ENCODE peak calls at places on chromosome 2, in eight cellular contexts. One of them, this sample, is unnamed.

GRCh38 chr2:85255813-85256581 is 71.8 kb downstream of the TGOLN2 start:
- DNase-seq in amniotic epithelial cell: peak
- DNase-seq in K562: no peak
- DNase-seq in NCI-H69: no peak
- DNase-seq in IMR-90: peak
- DNase-seq in fibroblast of the aortic adventitia: peak
- DNase-seq in substantia nigra: peak
- DNase-seq in stimulated activated naive CD4-positive, alpha-beta T cell: no peak
- DNase-seq in this sample: no peak

GRCh38 chr2:46812381-46813024 is 103.1 kb downstream of the MCFD2 start:
- DNase-seq in K562: no peak
- DNase-seq in fibroblast of the aortic adventitia: peak
- DNase-seq in substantia nigra: no peak
- DNase-seq in IMR-90: peak
- DNase-seq in amniotic epithelial cell: peak
- DNase-seq in stimulated activated naive CD4-positive, alpha-beta T cell: no peak
- DNase-seq in NCI-H69: peak
- DNase-seq in this sample: no peak

GRCh38 chr2:127044165-127044718 is 62.7 kb downstream of the BIN1 start:
- DNase-seq in IMR-90: no peak
- DNase-seq in stimulated activated naive CD4-positive, alpha-beta T cell: no peak
- DNase-seq in substantia nigra: no peak
- DNase-seq in fibroblast of the aortic adventitia: no peak
- DNase-seq in amniotic epithelial cell: no peak
- DNase-seq in K562: no peak
- DNase-seq in NCI-H69: no peak
- DNase-seq in this sample: no peak

GRCh38 chr2:128519517-128520215 is 201.0 kb upstream of the HS6ST1 start:
- DNase-seq in IMR-90: no peak
- DNase-seq in fibroblast of the aortic adventitia: no peak
- DNase-seq in stimulated activated naive CD4-positive, alpha-beta T cell: no peak
- DNase-seq in amniotic epithelial cell: no peak
- DNase-seq in substantia nigra: no peak
- DNase-seq in NCI-H69: no peak
- DNase-seq in K562: no peak
- DNase-seq in this sample: no peak

GRCh38 chr2:15042824-15043223 is 410.3 kb downstream of the LRATD1 start:
- DNase-seq in K562: no peak
- DNase-seq in stimulated activated naive CD4-positive, alpha-beta T cell: no peak
- DNase-seq in substantia nigra: no peak
- DNase-seq in amniotic epithelial cell: no peak
- DNase-seq in fibroblast of the aortic adventitia: peak
- DNase-seq in IMR-90: peak
- DNase-seq in NCI-H69: no peak
- DNase-seq in this sample: no peak

GRCh38 chr2:6845903-6846302 is 19.8 kb downstream of the CMPK2 start:
- DNase-seq in fibroblast of the aortic adventitia: peak
- DNase-seq in NCI-H69: no peak
- DNase-seq in stimulated activated naive CD4-positive, alpha-beta T cell: no peak
- DNase-seq in substantia nigra: no peak
- DNase-seq in K562: no peak
- DNase-seq in amniotic epithelial cell: no peak
- DNase-seq in IMR-90: no peak
- DNase-seq in this sample: no peak

GRCh38 chr2:78431241-78431640 is 594.3 kb upstream of the REG3G start:
- DNase-seq in substantia nigra: no peak
- DNase-seq in K562: no peak
- DNase-seq in amniotic epithelial cell: no peak
- DNase-seq in fibroblast of the aortic adventitia: no peak
- DNase-seq in stimulated activated naive CD4-positive, alpha-beta T cell: no peak
- DNase-seq in NCI-H69: no peak
- DNase-seq in IMR-90: no peak
- DNase-seq in this sample: no peak

GRCh38 chr2:141021611-141022010 is 1109.2 kb downstream of the LRP1B start:
- DNase-seq in stimulated activated naive CD4-positive, alpha-beta T cell: no peak
- DNase-seq in fibroblast of the aortic adventitia: no peak
- DNase-seq in substantia nigra: no peak
- DNase-seq in K562: no peak
- DNase-seq in IMR-90: peak
- DNase-seq in NCI-H69: no peak
- DNase-seq in amniotic epithelial cell: peak
- DNase-seq in this sample: no peak

GRCh38 chr2:174574657-174575056 is 22.9 kb downstream of the WIPF1 start:
- DNase-seq in IMR-90: peak
- DNase-seq in substantia nigra: no peak
- DNase-seq in NCI-H69: no peak
- DNase-seq in stimulated activated naive CD4-positive, alpha-beta T cell: no peak
- DNase-seq in K562: no peak
- DNase-seq in fibroblast of the aortic adventitia: peak
- DNase-seq in amniotic epithelial cell: no peak
- DNase-seq in this sample: no peak

GRCh38 chr2:36570416-36570815 is 27.6 kb downstream of the FEZ2 start:
- DNase-seq in stimulated activated naive CD4-positive, alpha-beta T cell: no peak
- DNase-seq in fibroblast of the aortic adventitia: peak
- DNase-seq in amniotic epithelial cell: peak
- DNase-seq in IMR-90: peak
- DNase-seq in NCI-H69: no peak
- DNase-seq in substantia nigra: no peak
- DNase-seq in K562: no peak
- DNase-seq in this sample: no peak

GRCh38 chr2:223041527-223042109 is 10.4 kb upstream of the KCNE4 start:
- DNase-seq in stimulated activated naive CD4-positive, alpha-beta T cell: no peak
- DNase-seq in substantia nigra: no peak
- DNase-seq in K562: peak
- DNase-seq in amniotic epithelial cell: peak
- DNase-seq in IMR-90: peak
- DNase-seq in fibroblast of the aortic adventitia: peak
- DNase-seq in NCI-H69: peak
- DNase-seq in this sample: no peak

GRCh38 chr2:46216213-46216612 is 81.0 kb upstream of the EPAS1 start:
- DNase-seq in IMR-90: peak
- DNase-seq in NCI-H69: no peak
- DNase-seq in K562: no peak
- DNase-seq in substantia nigra: no peak
- DNase-seq in amniotic epithelial cell: peak
- DNase-seq in stimulated activated naive CD4-positive, alpha-beta T cell: no peak
- DNase-seq in fibroblast of the aortic adventitia: peak
- DNase-seq in this sample: no peak

GRCh38 chr2:42133771-42134195 is 35.4 kb upstream of the EML4 start:
- DNase-seq in fibroblast of the aortic adventitia: no peak
- DNase-seq in IMR-90: no peak
- DNase-seq in K562: no peak
- DNase-seq in stimulated activated naive CD4-positive, alpha-beta T cell: no peak
- DNase-seq in NCI-H69: no peak
- DNase-seq in amniotic epithelial cell: no peak
- DNase-seq in substantia nigra: no peak
- DNase-seq in this sample: no peak

GRCh38 chr2:38581193-38582147 is 21.3 kb downstream of the HNRNPLL start:
- DNase-seq in K562: peak
- DNase-seq in fibroblast of the aortic adventitia: peak
- DNase-seq in IMR-90: peak
- DNase-seq in amniotic epithelial cell: peak
- DNase-seq in NCI-H69: peak
- DNase-seq in substantia nigra: peak
- DNase-seq in stimulated activated naive CD4-positive, alpha-beta T cell: peak
- DNase-seq in this sample: peak

GRCh38 chr2:235634435-235635152 is 140.8 kb downstream of the AGAP1 start:
- DNase-seq in IMR-90: peak
- DNase-seq in NCI-H69: no peak
- DNase-seq in K562: no peak
- DNase-seq in amniotic epithelial cell: peak
- DNase-seq in substantia nigra: no peak
- DNase-seq in fibroblast of the aortic adventitia: peak
- DNase-seq in stimulated activated naive CD4-positive, alpha-beta T cell: no peak
- DNase-seq in this sample: no peak

GRCh38 chr2:16635796-16636699 is 29.6 kb downstream of the CYRIA start:
- DNase-seq in NCI-H69: no peak
- DNase-seq in IMR-90: peak
- DNase-seq in K562: peak
- DNase-seq in stimulated activated naive CD4-positive, alpha-beta T cell: no peak
- DNase-seq in fibroblast of the aortic adventitia: no peak
- DNase-seq in substantia nigra: no peak
- DNase-seq in amniotic epithelial cell: no peak
- DNase-seq in this sample: no peak

GRCh38 chr2:136118819-136119716 is 1.1 kb upstream of the CXCR4 start:
- DNase-seq in fibroblast of the aortic adventitia: no peak
- DNase-seq in amniotic epithelial cell: no peak
- DNase-seq in K562: peak
- DNase-seq in IMR-90: no peak
- DNase-seq in NCI-H69: peak
- DNase-seq in substantia nigra: no peak
- DNase-seq in stimulated activated naive CD4-positive, alpha-beta T cell: peak
- DNase-seq in this sample: peak

GRCh38 chr2:135132314-135132713 is 80.2 kb downstream of the RAB3GAP1 start:
- DNase-seq in amniotic epithelial cell: peak
- DNase-seq in stimulated activated naive CD4-positive, alpha-beta T cell: no peak
- DNase-seq in K562: no peak
- DNase-seq in fibroblast of the aortic adventitia: peak
- DNase-seq in IMR-90: peak
- DNase-seq in NCI-H69: no peak
- DNase-seq in substantia nigra: no peak
- DNase-seq in this sample: no peak

GRCh38 chr2:8889978-8890377 is 52.6 kb upstream of the KIDINS220 start:
- DNase-seq in IMR-90: peak
- DNase-seq in NCI-H69: peak
- DNase-seq in stimulated activated naive CD4-positive, alpha-beta T cell: no peak
- DNase-seq in amniotic epithelial cell: peak
- DNase-seq in K562: no peak
- DNase-seq in fibroblast of the aortic adventitia: no peak
- DNase-seq in substantia nigra: no peak
- DNase-seq in this sample: no peak

GRCh38 chr2:98498703-98499445 is 54.2 kb downstream of the INPP4A start:
- DNase-seq in stimulated activated naive CD4-positive, alpha-beta T cell: no peak
- DNase-seq in amniotic epithelial cell: no peak
- DNase-seq in NCI-H69: no peak
- DNase-seq in K562: no peak
- DNase-seq in IMR-90: no peak
- DNase-seq in fibroblast of the aortic adventitia: no peak
- DNase-seq in substantia nigra: no peak
- DNase-seq in this sample: no peak

GRCh38 chr2:39738941-39739340 is 40.1 kb downstream of the THUMPD2 start:
- DNase-seq in substantia nigra: no peak
- DNase-seq in IMR-90: peak
- DNase-seq in NCI-H69: no peak
- DNase-seq in stimulated activated naive CD4-positive, alpha-beta T cell: no peak
- DNase-seq in K562: no peak
- DNase-seq in fibroblast of the aortic adventitia: no peak
- DNase-seq in amniotic epithelial cell: peak
- DNase-seq in this sample: no peak

GRCh38 chr2:72813841-72814240 is 12.0 kb downstream of the EXOC6B start:
- DNase-seq in stimulated activated naive CD4-positive, alpha-beta T cell: no peak
- DNase-seq in NCI-H69: no peak
- DNase-seq in amniotic epithelial cell: peak
- DNase-seq in fibroblast of the aortic adventitia: peak
- DNase-seq in K562: no peak
- DNase-seq in IMR-90: peak
- DNase-seq in substantia nigra: no peak
- DNase-seq in this sample: no peak

GRCh38 chr2:54459037-54459441 is 2.9 kb downstream of the SPTBN1 start:
- DNase-seq in IMR-90: peak
- DNase-seq in fibroblast of the aortic adventitia: peak
- DNase-seq in amniotic epithelial cell: peak
- DNase-seq in NCI-H69: peak
- DNase-seq in substantia nigra: no peak
- DNase-seq in stimulated activated naive CD4-positive, alpha-beta T cell: no peak
- DNase-seq in K562: no peak
- DNase-seq in this sample: no peak